ENCODE peak calls at places on chromosome 14, in six cellular contexts. One of them, this sample, is unnamed. For H3K4me1, the result is how much of the 10 kb centered on the place peaks cover.

GRCh38 chr14:64296561-64296960 is 2.4 kb upstream of the ESR2 start:
- DNase-seq in CD8-positive, alpha-beta T cell: no peak
- DNase-seq in cardiac muscle cell: no peak
- DNase-seq in right atrium auricular region: no peak
- DNase-seq in aorta: no peak
- DNase-seq in CD4-positive, alpha-beta memory T cell: no peak
- DNase-seq in this sample: no peak

GRCh38 chr14:104370256-104370870 is 209.2 kb upstream of the C14orf180 start:
- DNase-seq in CD4-positive, alpha-beta memory T cell: no peak
- DNase-seq in aorta: peak
- DNase-seq in CD8-positive, alpha-beta T cell: no peak
- DNase-seq in cardiac muscle cell: peak
- DNase-seq in right atrium auricular region: no peak
- DNase-seq in this sample: peak

GRCh38 chr14:48384786-48385185 is 709.4 kb upstream of the MDGA2 start:
- DNase-seq in right atrium auricular region: no peak
- DNase-seq in cardiac muscle cell: no peak
- DNase-seq in CD8-positive, alpha-beta T cell: no peak
- DNase-seq in aorta: no peak
- DNase-seq in CD4-positive, alpha-beta memory T cell: no peak
- DNase-seq in this sample: no peak

GRCh38 chr14:58078068-58078467 is 73.9 kb downstream of the ARMH4 start:
- DNase-seq in cardiac muscle cell: no peak
- DNase-seq in right atrium auricular region: no peak
- DNase-seq in aorta: peak
- DNase-seq in CD4-positive, alpha-beta memory T cell: no peak
- DNase-seq in CD8-positive, alpha-beta T cell: no peak
- DNase-seq in this sample: no peak

GRCh38 chr14:97602438-97603117 is 805.4 kb downstream of the VRK1 start:
- DNase-seq in cardiac muscle cell: no peak
- DNase-seq in CD8-positive, alpha-beta T cell: peak
- DNase-seq in right atrium auricular region: no peak
- DNase-seq in aorta: no peak
- DNase-seq in CD4-positive, alpha-beta memory T cell: peak
- DNase-seq in this sample: no peak

GRCh38 chr14:99262977-99263448 is 9.0 kb downstream of the BCL11B start:
- DNase-seq in CD8-positive, alpha-beta T cell: no peak
- DNase-seq in right atrium auricular region: no peak
- DNase-seq in CD4-positive, alpha-beta memory T cell: no peak
- DNase-seq in cardiac muscle cell: no peak
- DNase-seq in aorta: no peak
- DNase-seq in this sample: no peak

GRCh38 chr14:56482306-56482705 is 97.3 kb upstream of the TMEM260 start:
- DNase-seq in right atrium auricular region: no peak
- DNase-seq in CD4-positive, alpha-beta memory T cell: no peak
- DNase-seq in cardiac muscle cell: peak
- DNase-seq in aorta: no peak
- DNase-seq in CD8-positive, alpha-beta T cell: no peak
- DNase-seq in this sample: no peak

GRCh38 chr14:85308531-85309300 is 221.2 kb upstream of the FLRT2 start:
- DNase-seq in cardiac muscle cell: peak
- DNase-seq in CD4-positive, alpha-beta memory T cell: no peak
- DNase-seq in CD8-positive, alpha-beta T cell: no peak
- DNase-seq in aorta: no peak
- DNase-seq in right atrium auricular region: no peak
- DNase-seq in this sample: no peak

GRCh38 chr14:28577711-28578131 is 188.9 kb upstream of the FOXG1 start:
- DNase-seq in right atrium auricular region: no peak
- DNase-seq in CD8-positive, alpha-beta T cell: no peak
- DNase-seq in cardiac muscle cell: no peak
- DNase-seq in CD4-positive, alpha-beta memory T cell: no peak
- DNase-seq in aorta: no peak
- DNase-seq in this sample: no peak

GRCh38 chr14:21262410-21262809 is 6.8 kb downstream of the HNRNPC start:
- DNase-seq in cardiac muscle cell: no peak
- DNase-seq in right atrium auricular region: no peak
- DNase-seq in CD8-positive, alpha-beta T cell: no peak
- DNase-seq in aorta: no peak
- DNase-seq in CD4-positive, alpha-beta memory T cell: no peak
- DNase-seq in this sample: no peak

GRCh38 chr14:51513281-51513680 is 138.4 kb upstream of the FRMD6 start:
- DNase-seq in CD8-positive, alpha-beta T cell: no peak
- DNase-seq in aorta: no peak
- DNase-seq in CD4-positive, alpha-beta memory T cell: no peak
- DNase-seq in cardiac muscle cell: no peak
- DNase-seq in right atrium auricular region: no peak
- DNase-seq in this sample: no peak

GRCh38 chr14:79745046-79745445 is 466.3 kb downstream of the DIO2 start:
- DNase-seq in CD8-positive, alpha-beta T cell: no peak
- DNase-seq in CD4-positive, alpha-beta memory T cell: no peak
- DNase-seq in aorta: no peak
- DNase-seq in cardiac muscle cell: no peak
- DNase-seq in right atrium auricular region: no peak
- DNase-seq in this sample: no peak

GRCh38 chr14:65255029-65255545 is 152.8 kb upstream of the MAX start:
- DNase-seq in cardiac muscle cell: no peak
- DNase-seq in right atrium auricular region: no peak
- DNase-seq in aorta: no peak
- DNase-seq in CD4-positive, alpha-beta memory T cell: no peak
- DNase-seq in CD8-positive, alpha-beta T cell: no peak
- DNase-seq in this sample: no peak

GRCh38 chr14:90676859-90677258 is 139.4 kb downstream of the TTC7B start:
- DNase-seq in cardiac muscle cell: no peak
- DNase-seq in CD8-positive, alpha-beta T cell: no peak
- DNase-seq in right atrium auricular region: no peak
- DNase-seq in CD4-positive, alpha-beta memory T cell: no peak
- DNase-seq in aorta: no peak
- DNase-seq in this sample: no peak

GRCh38 chr14:72700338-72701231 is 193.3 kb downstream of the DPF3 start:
- DNase-seq in CD4-positive, alpha-beta memory T cell: no peak
- DNase-seq in CD8-positive, alpha-beta T cell: no peak
- DNase-seq in aorta: no peak
- DNase-seq in cardiac muscle cell: no peak
- DNase-seq in right atrium auricular region: no peak
- DNase-seq in this sample: no peak

GRCh38 chr14:80080601-80081000 is 130.7 kb downstream of the DIO2 start:
- DNase-seq in right atrium auricular region: no peak
- DNase-seq in cardiac muscle cell: no peak
- DNase-seq in aorta: no peak
- DNase-seq in CD8-positive, alpha-beta T cell: no peak
- DNase-seq in CD4-positive, alpha-beta memory T cell: no peak
- DNase-seq in this sample: no peak

GRCh38 chr14:23104591-23105347 is at the start of gene CIROP:
- DNase-seq in right atrium auricular region: peak
- DNase-seq in cardiac muscle cell: no peak
- DNase-seq in CD4-positive, alpha-beta memory T cell: no peak
- DNase-seq in aorta: peak
- DNase-seq in CD8-positive, alpha-beta T cell: no peak
- DNase-seq in this sample: no peak

GRCh38 chr14:23450376-23450775 is 14.9 kb upstream of the MYH7 start:
- DNase-seq in CD4-positive, alpha-beta memory T cell: no peak
- DNase-seq in CD8-positive, alpha-beta T cell: no peak
- DNase-seq in cardiac muscle cell: no peak
- DNase-seq in aorta: no peak
- DNase-seq in right atrium auricular region: no peak
- DNase-seq in this sample: no peak

GRCh38 chr14:32513571-32514009 is 184.5 kb downstream of the AKAP6 start:
- DNase-seq in CD8-positive, alpha-beta T cell: no peak
- DNase-seq in cardiac muscle cell: no peak
- DNase-seq in aorta: no peak
- DNase-seq in right atrium auricular region: no peak
- DNase-seq in CD4-positive, alpha-beta memory T cell: no peak
- DNase-seq in this sample: no peak

GRCh38 chr14:105019861-105020814 is 745 bp downstream of the CDCA4 start:
- DNase-seq in cardiac muscle cell: peak
- DNase-seq in CD8-positive, alpha-beta T cell: peak
- DNase-seq in right atrium auricular region: no peak
- DNase-seq in aorta: peak
- DNase-seq in CD4-positive, alpha-beta memory T cell: peak
- DNase-seq in this sample: no peak

DNA sequence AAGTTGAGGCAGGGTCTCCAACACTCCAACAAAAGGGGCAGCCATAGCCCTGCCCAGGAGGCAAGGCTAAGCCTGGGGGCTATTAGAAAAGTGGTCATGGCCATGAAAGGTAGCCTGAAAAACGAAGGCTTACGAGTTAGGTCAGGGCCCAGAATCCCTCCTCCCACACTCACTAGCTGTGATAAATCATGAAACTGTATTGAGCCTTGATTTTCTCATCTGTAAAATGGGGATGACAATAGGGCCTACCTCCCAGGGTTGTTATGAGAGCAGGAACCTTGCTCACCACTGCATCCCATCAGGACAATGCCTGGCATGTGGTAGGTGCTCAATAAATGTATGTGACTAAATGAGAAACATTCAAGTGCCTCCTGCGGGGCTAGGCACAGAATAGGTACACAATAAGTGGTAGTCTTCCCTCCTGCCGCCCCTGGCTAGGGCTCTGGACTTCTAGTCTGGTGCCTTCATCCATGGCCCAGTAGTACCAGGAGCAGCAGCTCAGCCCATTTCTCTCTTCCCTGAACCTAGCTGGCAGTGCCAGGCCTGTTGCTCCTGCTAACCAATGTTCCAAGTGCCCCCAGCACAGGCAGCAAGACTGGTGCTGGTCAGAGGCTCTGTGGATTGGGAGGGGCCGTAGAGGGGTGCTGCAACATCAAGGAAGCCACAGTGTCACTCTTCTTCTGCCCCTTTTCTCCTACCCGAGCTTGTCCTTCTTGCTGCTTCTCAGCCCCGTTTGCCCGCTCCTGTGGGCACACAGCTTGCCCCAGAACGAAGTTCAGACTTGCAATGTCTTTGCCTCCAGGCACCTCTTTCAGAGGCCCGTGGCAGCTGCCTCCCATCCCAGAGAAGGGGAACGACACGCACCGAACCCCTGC is 7.8 kb downstream of the PGF start:
- DNase-seq in CD4-positive, alpha-beta memory T cell: no peak
- DNase-seq in right atrium auricular region: no peak
- DNase-seq in cardiac muscle cell: no peak
- DNase-seq in CD8-positive, alpha-beta T cell: no peak
- DNase-seq in aorta: no peak
- DNase-seq in this sample: no peak
- H3K27ac ChIP-seq in CD4-positive, alpha-beta memory T cell: no peak
- H3K27ac ChIP-seq in right atrium auricular region: no peak
- H3K27ac ChIP-seq in cardiac muscle cell: no peak
- H3K27ac ChIP-seq in CD8-positive, alpha-beta T cell: no peak
- H3K27ac ChIP-seq in aorta: no peak
- H3K27ac ChIP-seq in this sample: no peak

GRCh38 chr14:103164786-103165185 is 41.5 kb downstream of the TNFAIP2 start:
- DNase-seq in CD8-positive, alpha-beta T cell: no peak
- DNase-seq in CD4-positive, alpha-beta memory T cell: no peak
- DNase-seq in cardiac muscle cell: no peak
- DNase-seq in right atrium auricular region: no peak
- DNase-seq in aorta: no peak
- DNase-seq in this sample: no peak
- H3K4me1 ChIP-seq in CD8-positive, alpha-beta T cell: under half
- H3K4me1 ChIP-seq in CD4-positive, alpha-beta memory T cell: under half
- H3K4me1 ChIP-seq in cardiac muscle cell: under half
- H3K4me1 ChIP-seq in right atrium auricular region: under half
- H3K4me1 ChIP-seq in aorta: under half
- H3K4me1 ChIP-seq in this sample: under half

DNA sequence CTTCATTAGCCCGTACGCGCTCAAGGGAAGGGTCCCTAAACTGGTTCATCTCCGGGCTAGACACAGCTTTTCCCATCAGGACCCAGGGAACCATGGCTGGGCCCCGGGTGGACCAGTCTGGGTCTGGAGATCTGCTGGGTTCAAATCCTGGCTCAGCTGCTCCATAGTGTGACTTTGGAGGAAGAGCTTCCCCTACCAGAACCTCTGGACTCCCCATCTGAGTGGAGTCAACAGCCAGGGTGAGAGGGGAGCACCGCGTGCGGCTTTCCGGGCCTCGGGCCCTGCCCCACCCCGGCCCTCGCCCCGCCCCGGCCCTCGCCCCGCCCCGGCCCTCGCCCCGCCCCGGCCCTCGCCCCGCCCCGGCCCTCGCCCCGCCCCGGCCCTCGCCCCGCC is 41.2 kb downstream of the BEGAIN start:
- DNase-seq in right atrium auricular region: no peak
- DNase-seq in CD4-positive, alpha-beta memory T cell: no peak
- DNase-seq in CD8-positive, alpha-beta T cell: no peak
- DNase-seq in aorta: no peak
- DNase-seq in cardiac muscle cell: no peak
- DNase-seq in this sample: no peak
- H3K4me3 ChIP-seq in right atrium auricular region: peak
- H3K4me3 ChIP-seq in CD4-positive, alpha-beta memory T cell: no peak
- H3K4me3 ChIP-seq in CD8-positive, alpha-beta T cell: no peak
- H3K4me3 ChIP-seq in aorta: no peak
- H3K4me3 ChIP-seq in cardiac muscle cell: no peak
- H3K4me3 ChIP-seq in this sample: no peak

GRCh38 chr14:37196604-37197420 is 925 bp upstream of the MIPOL1 start:
- DNase-seq in CD8-positive, alpha-beta T cell: no peak
- DNase-seq in right atrium auricular region: no peak
- DNase-seq in aorta: no peak
- DNase-seq in CD4-positive, alpha-beta memory T cell: no peak
- DNase-seq in cardiac muscle cell: no peak
- DNase-seq in this sample: no peak

GRCh38 chr14:37198273-37198598 is 499 bp downstream of the MIPOL1 start:
- DNase-seq in CD4-positive, alpha-beta memory T cell: no peak
- DNase-seq in CD8-positive, alpha-beta T cell: no peak
- DNase-seq in right atrium auricular region: no peak
- DNase-seq in aorta: no peak
- DNase-seq in cardiac muscle cell: no peak
- DNase-seq in this sample: no peak

GRCh38 chr14:37198907-37199306 is 1.2 kb downstream of the MIPOL1 start:
- DNase-seq in CD4-positive, alpha-beta memory T cell: no peak
- DNase-seq in CD8-positive, alpha-beta T cell: no peak
- DNase-seq in right atrium auricular region: no peak
- DNase-seq in cardiac muscle cell: no peak
- DNase-seq in aorta: no peak
- DNase-seq in this sample: no peak

GRCh38 chr14:37195327-37195726 is 2.4 kb upstream of the MIPOL1 start:
- DNase-seq in aorta: no peak
- DNase-seq in CD4-positive, alpha-beta memory T cell: no peak
- DNase-seq in CD8-positive, alpha-beta T cell: no peak
- DNase-seq in right atrium auricular region: no peak
- DNase-seq in cardiac muscle cell: no peak
- DNase-seq in this sample: no peak

DNA sequence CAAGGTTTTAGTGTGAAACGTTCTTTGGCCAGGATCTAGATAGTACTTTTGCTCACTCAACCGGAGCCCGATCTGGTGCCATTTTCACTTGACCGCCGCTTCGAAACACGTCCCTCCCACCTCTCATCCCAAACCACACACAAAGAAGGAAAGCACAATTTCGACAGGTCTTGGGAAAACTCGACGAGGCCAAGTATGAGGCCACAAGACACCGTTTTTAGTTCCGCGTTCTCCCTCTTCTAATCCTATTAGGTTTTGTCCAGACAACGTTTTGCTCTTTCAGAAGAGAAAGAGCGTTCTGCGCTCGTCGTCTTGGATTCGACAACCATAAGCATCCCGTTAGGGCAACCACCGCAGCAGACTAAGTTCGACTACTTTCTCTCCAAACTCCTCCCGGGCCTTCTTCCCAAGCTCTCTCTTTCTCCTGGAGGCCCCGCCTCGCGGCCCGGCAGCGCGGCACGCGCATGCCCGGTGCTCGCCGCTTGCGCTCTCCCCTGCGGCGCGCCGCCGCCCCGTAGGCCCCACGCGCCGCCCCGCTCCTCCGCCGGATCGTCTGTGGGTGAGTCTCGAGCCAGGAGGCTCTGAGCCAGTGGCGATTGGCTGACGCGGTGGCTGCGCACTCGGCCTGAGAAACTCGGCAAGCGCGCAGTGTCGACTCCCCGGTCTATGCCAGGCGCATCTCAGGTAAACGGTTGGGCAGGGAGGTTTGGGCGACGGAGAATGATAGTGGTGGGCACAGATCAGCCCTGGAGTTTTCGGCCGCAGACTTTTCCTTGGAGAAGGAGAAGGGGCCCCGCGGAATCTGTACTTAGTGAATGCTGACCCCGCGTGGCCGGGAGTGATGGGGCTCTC is at the start of gene MIPOL1:
- DNase-seq in CD4-positive, alpha-beta memory T cell: peak
- DNase-seq in CD8-positive, alpha-beta T cell: no peak
- DNase-seq in cardiac muscle cell: peak
- DNase-seq in right atrium auricular region: peak
- DNase-seq in aorta: peak
- DNase-seq in this sample: peak
- H3K27ac ChIP-seq in CD4-positive, alpha-beta memory T cell: no peak
- H3K27ac ChIP-seq in CD8-positive, alpha-beta T cell: no peak
- H3K27ac ChIP-seq in cardiac muscle cell: peak
- H3K27ac ChIP-seq in right atrium auricular region: peak
- H3K27ac ChIP-seq in aorta: peak
- H3K27ac ChIP-seq in this sample: no peak